ENCODE peak calls at places on chromosomes 13 and 19, in six cellular contexts. A, L, U, Z, N and D are unnamed samples.

GRCh38 chr13:113050856-113051431 is 54.6 kb upstream of the F7 start:
- DNase-seq in Z (no peak), L (no peak), N (no peak), U (no peak), A (no peak), D (no peak)

GRCh38 chr13:96650301-96650886 is 343.9 kb downstream of the OXGR1 start:
- DNase-seq in N (no peak), L (no peak), A (no peak), Z (peak), U (peak), D (no peak)

GRCh38 chr19:30686252-30686762 is 314.1 kb downstream of the ZNF536 start:
- DNase-seq in Z (peak), L (no peak), U (no peak), N (no peak), A (no peak), D (no peak)

GRCh38 chr19:50893047-50893737 is 18.0 kb downstream of the KLK4 start:
- DNase-seq in A (no peak), N (no peak), L (no peak), U (no peak), Z (no peak), D (no peak)

GRCh38 chr13:48492123-48493075 is 40.5 kb downstream of the RCBTB2 start:
- DNase-seq in N (peak), Z (no peak), U (peak), A (no peak), L (peak), D (no peak)

GRCh38 chr13:49125964-49126363 is 94.2 kb upstream of the MLNR start:
- DNase-seq in L (no peak), U (no peak), N (no peak), A (no peak), Z (no peak), D (no peak)

GRCh38 chr13:28935104-28935503 is 115.0 kb downstream of the MTUS2 start:
- DNase-seq in Z (no peak), U (no peak), A (no peak), N (no peak), L (no peak), D (no peak)

GRCh38 chr19:47444388-47444821 is 25.1 kb upstream of the MEIS3 start:
- DNase-seq in L (peak), U (no peak), N (no peak), Z (no peak), A (no peak), D (no peak)

GRCh38 chr13:42333613-42334328 is 61.8 kb downstream of the AKAP11 start:
- DNase-seq in L (no peak), U (peak), Z (peak), N (peak), A (no peak), D (peak)

GRCh38 chr13:109182777-109183465 is 553.5 kb downstream of the MYO16 start:
- DNase-seq in A (no peak), N (peak), L (no peak), U (no peak), Z (peak), D (peak)

GRCh38 chr19:2912306-2912705 is 11.6 kb downstream of the ZNF57 start:
- DNase-seq in U (no peak), Z (no peak), L (no peak), A (no peak), N (no peak), D (no peak)

GRCh38 chr13:113117335-113117872 is 5.2 kb upstream of the F10 start:
- DNase-seq in Z (no peak), N (no peak), A (no peak), U (no peak), L (no peak), D (peak)

GRCh38 chr19:5988520-5989387 is 10.8 kb upstream of the RANBP3 start:
- DNase-seq in U (no peak), A (no peak), N (peak), Z (no peak), L (no peak), D (no peak)

GRCh38 chr13:64877176-64877575 is 2353.0 kb downstream of the PCDH9 start:
- DNase-seq in Z (no peak), N (no peak), A (no peak), L (no peak), U (no peak), D (no peak)

GRCh38 chr19:42392165-42392564 is 2.1 kb upstream of the CNFN start:
- DNase-seq in Z (no peak), L (no peak), N (no peak), U (no peak), A (no peak), D (no peak)

GRCh38 chr19:53908106-53908932 is 759 bp upstream of the CACNG7 start:
- DNase-seq in A (no peak), N (peak), Z (peak), U (no peak), L (peak), D (no peak)

GRCh38 chr19:1861599-1862031 is 1.8 kb downstream of the KLF16 start:
- DNase-seq in A (no peak), L (no peak), U (no peak), N (no peak), Z (no peak), D (no peak)

GRCh38 chr19:6034512-6034911 is 56.6 kb upstream of the RANBP3 start:
- DNase-seq in Z (no peak), N (no peak), U (no peak), A (no peak), L (no peak), D (no peak)

GRCh38 chr13:110509478-110509926 is 52.0 kb downstream of the RAB20 start:
- DNase-seq in N (peak), L (no peak), U (no peak), A (no peak), Z (no peak), D (no peak)

GRCh38 chr19:44641460-44641859 is 2.2 kb upstream of the PVR start:
- DNase-seq in L (no peak), U (no peak), Z (no peak), N (no peak), A (no peak), D (no peak)

GRCh38 chr19:633786-634639 is 676 bp upstream of the POLRMT start:
- DNase-seq in A (no peak), Z (no peak), U (no peak), L (no peak), N (peak), D (no peak)

GRCh38 chr19:46299004-46299509 is 2.2 kb downstream of the HIF3A start:
- DNase-seq in A (no peak), U (peak), L (no peak), N (peak), Z (peak), D (peak)

GRCh38 chr13:63308585-63308984 is 1892.9 kb upstream of the PCDH20 start:
- DNase-seq in L (no peak), Z (no peak), U (no peak), A (no peak), N (no peak), D (no peak)

GRCh38 chr19:20414133-20414532 is 151.4 kb downstream of the ZNF737 start:
- DNase-seq in Z (no peak), A (no peak), L (no peak), N (no peak), U (no peak), D (no peak)